ENCODE peak calls at places on chromosome 6, in six cellular contexts. One of them, this sample, is unnamed.

GRCh38 chr6:21309791-21310190 is 283.8 kb upstream of the SOX4 start:
- DNase-seq in astrocyte: peak
- DNase-seq in K562: no peak
- DNase-seq in HFF-Myc: no peak
- DNase-seq in left ventricle myocardium inferior: no peak
- DNase-seq in BJ: no peak
- DNase-seq in this sample: no peak

GRCh38 chr6:139361211-139361610 is 13.2 kb downstream of the CITED2 start:
- DNase-seq in astrocyte: no peak
- DNase-seq in K562: no peak
- DNase-seq in left ventricle myocardium inferior: no peak
- DNase-seq in HFF-Myc: no peak
- DNase-seq in BJ: no peak
- DNase-seq in this sample: no peak

GRCh38 chr6:45445749-45446454 is 68.2 kb upstream of the SUPT3H start:
- DNase-seq in HFF-Myc: peak
- DNase-seq in left ventricle myocardium inferior: peak
- DNase-seq in astrocyte: peak
- DNase-seq in K562: peak
- DNase-seq in BJ: peak
- DNase-seq in this sample: no peak

GRCh38 chr6:16901777-16902176 is 140.5 kb upstream of the ATXN1 start:
- DNase-seq in left ventricle myocardium inferior: peak
- DNase-seq in HFF-Myc: no peak
- DNase-seq in K562: no peak
- DNase-seq in BJ: peak
- DNase-seq in astrocyte: peak
- DNase-seq in this sample: no peak

GRCh38 chr6:56450882-56451739 is 191.6 kb downstream of the DST start:
- DNase-seq in K562: no peak
- DNase-seq in BJ: no peak
- DNase-seq in astrocyte: peak
- DNase-seq in left ventricle myocardium inferior: peak
- DNase-seq in HFF-Myc: no peak
- DNase-seq in this sample: no peak

GRCh38 chr6:110628330-110628729 is 151.9 kb upstream of the SLC22A16 start:
- DNase-seq in astrocyte: peak
- DNase-seq in HFF-Myc: peak
- DNase-seq in K562: no peak
- DNase-seq in BJ: peak
- DNase-seq in left ventricle myocardium inferior: no peak
- DNase-seq in this sample: no peak

GRCh38 chr6:40640591-40641293 is 53.6 kb upstream of the LRFN2 start:
- DNase-seq in K562: no peak
- DNase-seq in astrocyte: no peak
- DNase-seq in HFF-Myc: no peak
- DNase-seq in left ventricle myocardium inferior: no peak
- DNase-seq in BJ: no peak
- DNase-seq in this sample: no peak

GRCh38 chr6:35392773-35393672 is 50.7 kb downstream of the PPARD start:
- DNase-seq in K562: peak
- DNase-seq in left ventricle myocardium inferior: no peak
- DNase-seq in astrocyte: no peak
- DNase-seq in HFF-Myc: no peak
- DNase-seq in BJ: no peak
- DNase-seq in this sample: no peak

GRCh38 chr6:21214738-21215448 is 378.7 kb upstream of the SOX4 start:
- DNase-seq in K562: no peak
- DNase-seq in astrocyte: no peak
- DNase-seq in HFF-Myc: no peak
- DNase-seq in BJ: no peak
- DNase-seq in left ventricle myocardium inferior: no peak
- DNase-seq in this sample: no peak

GRCh38 chr6:34113532-34113931 is 32.4 kb downstream of the GRM4 start:
- DNase-seq in K562: no peak
- DNase-seq in left ventricle myocardium inferior: no peak
- DNase-seq in HFF-Myc: no peak
- DNase-seq in BJ: no peak
- DNase-seq in astrocyte: no peak
- DNase-seq in this sample: no peak

GRCh38 chr6:98847767-98848538 is 13.6 kb downstream of the POU3F2 start:
- DNase-seq in BJ: no peak
- DNase-seq in left ventricle myocardium inferior: no peak
- DNase-seq in K562: no peak
- DNase-seq in HFF-Myc: no peak
- DNase-seq in astrocyte: no peak
- DNase-seq in this sample: no peak

GRCh38 chr6:2659882-2660281 is 90.8 kb downstream of the MYLK4 start:
- DNase-seq in left ventricle myocardium inferior: no peak
- DNase-seq in astrocyte: peak
- DNase-seq in K562: no peak
- DNase-seq in HFF-Myc: no peak
- DNase-seq in BJ: no peak
- DNase-seq in this sample: no peak

GRCh38 chr6:101921829-101922450 is 528.4 kb downstream of the GRIK2 start:
- DNase-seq in K562: no peak
- DNase-seq in BJ: no peak
- DNase-seq in left ventricle myocardium inferior: no peak
- DNase-seq in astrocyte: no peak
- DNase-seq in HFF-Myc: no peak
- DNase-seq in this sample: no peak

GRCh38 chr6:22145823-22146379 is 150.9 kb downstream of the PRL start:
- DNase-seq in HFF-Myc: peak
- DNase-seq in left ventricle myocardium inferior: no peak
- DNase-seq in BJ: peak
- DNase-seq in astrocyte: peak
- DNase-seq in K562: peak
- DNase-seq in this sample: no peak

GRCh38 chr6:144741659-144742058 is 456.5 kb downstream of the UTRN start:
- DNase-seq in astrocyte: no peak
- DNase-seq in K562: no peak
- DNase-seq in HFF-Myc: no peak
- DNase-seq in BJ: no peak
- DNase-seq in left ventricle myocardium inferior: no peak
- DNase-seq in this sample: no peak
- TF ChIP-seq CTCF in astrocyte: no peak
- TF ChIP-seq CTCF in K562: no peak
- TF ChIP-seq CTCF in HFF-Myc: no peak
- TF ChIP-seq CTCF in BJ: no peak
- TF ChIP-seq CTCF in left ventricle myocardium inferior: no peak
- TF ChIP-seq CTCF in this sample: no peak

DNA sequence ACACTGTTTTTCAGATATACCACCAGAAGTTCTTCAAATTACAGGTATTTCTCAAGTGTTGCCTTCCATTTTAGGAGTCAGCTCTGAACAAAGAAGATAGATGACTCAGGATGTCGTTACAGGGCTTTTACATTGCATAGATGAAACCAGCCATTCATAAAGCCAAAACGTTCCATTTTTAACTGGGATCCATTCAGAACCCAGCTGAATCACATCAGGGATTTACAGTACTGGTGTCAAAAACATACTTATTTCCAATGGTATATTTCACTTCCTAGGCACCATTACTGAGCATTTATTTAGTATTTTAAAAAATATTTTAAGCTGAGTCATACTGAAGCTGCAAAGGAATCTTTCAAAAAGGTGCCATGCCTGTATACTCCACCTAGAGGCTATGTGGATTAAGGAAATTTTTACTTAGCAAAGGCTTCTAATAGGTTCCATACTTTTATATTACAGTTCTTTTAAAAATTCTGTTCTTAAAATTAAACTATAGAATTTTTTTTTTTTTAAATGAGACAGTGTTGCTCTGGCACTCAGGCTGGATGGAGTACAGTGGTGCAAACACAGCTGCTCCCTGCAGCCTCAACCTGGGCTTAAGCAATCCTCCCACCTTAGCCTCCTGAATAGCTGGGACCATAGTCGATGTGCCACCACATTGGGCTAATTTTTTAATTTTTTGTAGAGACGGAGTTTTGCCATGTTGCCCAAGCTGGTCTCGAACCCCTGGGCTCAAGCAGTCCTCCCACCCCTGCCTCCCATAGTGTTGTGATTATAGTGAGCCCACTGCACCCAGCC is 2.6 kb downstream of the ASF1A start:
- DNase-seq in astrocyte: peak
- DNase-seq in K562: peak
- DNase-seq in BJ: no peak
- DNase-seq in left ventricle myocardium inferior: no peak
- DNase-seq in HFF-Myc: no peak
- DNase-seq in this sample: no peak
- TF ChIP-seq CTCF in astrocyte: peak
- TF ChIP-seq CTCF in K562: peak
- TF ChIP-seq CTCF in BJ: peak
- TF ChIP-seq CTCF in left ventricle myocardium inferior: peak
- TF ChIP-seq CTCF in HFF-Myc: peak
- TF ChIP-seq CTCF in this sample: peak

GRCh38 chr6:85372188-85372914 is 77.5 kb upstream of the NT5E start:
- DNase-seq in left ventricle myocardium inferior: no peak
- DNase-seq in K562: no peak
- DNase-seq in BJ: no peak
- DNase-seq in astrocyte: no peak
- DNase-seq in HFF-Myc: no peak
- DNase-seq in this sample: no peak
- TF ChIP-seq CTCF in left ventricle myocardium inferior: no peak
- TF ChIP-seq CTCF in K562: no peak
- TF ChIP-seq CTCF in BJ: no peak
- TF ChIP-seq CTCF in astrocyte: no peak
- TF ChIP-seq CTCF in HFF-Myc: no peak
- TF ChIP-seq CTCF in this sample: no peak

DNA sequence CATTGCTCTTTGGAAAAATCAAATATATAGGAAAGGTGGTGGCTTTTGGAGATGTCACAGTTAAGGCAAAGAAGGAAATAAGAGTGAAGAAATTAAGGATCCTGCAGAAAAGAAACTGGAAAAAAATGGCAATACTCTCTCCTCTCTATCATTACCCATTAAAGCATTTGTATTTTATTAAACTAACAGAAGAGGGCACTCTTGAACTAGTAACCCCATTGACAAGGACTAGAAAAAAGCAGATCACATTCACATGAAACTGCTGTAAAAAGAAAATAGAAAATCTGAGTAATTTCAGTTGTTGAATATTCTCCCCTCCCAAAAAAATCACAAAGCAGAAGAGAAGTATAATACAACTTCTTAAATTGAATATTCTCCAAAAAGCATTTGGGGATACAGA is 104.1 kb upstream of the SLC35B3 start:
- DNase-seq in left ventricle myocardium inferior: no peak
- DNase-seq in HFF-Myc: peak
- DNase-seq in K562: peak
- DNase-seq in astrocyte: no peak
- DNase-seq in BJ: no peak
- DNase-seq in this sample: no peak
- TF ChIP-seq CTCF in left ventricle myocardium inferior: peak
- TF ChIP-seq CTCF in HFF-Myc: no peak
- TF ChIP-seq CTCF in K562: no peak
- TF ChIP-seq CTCF in astrocyte: peak
- TF ChIP-seq CTCF in BJ: no peak
- TF ChIP-seq CTCF in this sample: peak

GRCh38 chr6:88361754-88362153 is 195.6 kb upstream of the CNR1 start:
- DNase-seq in left ventricle myocardium inferior: no peak
- DNase-seq in K562: no peak
- DNase-seq in astrocyte: no peak
- DNase-seq in BJ: no peak
- DNase-seq in HFF-Myc: no peak
- DNase-seq in this sample: no peak
- TF ChIP-seq CTCF in left ventricle myocardium inferior: no peak
- TF ChIP-seq CTCF in K562: no peak
- TF ChIP-seq CTCF in astrocyte: no peak
- TF ChIP-seq CTCF in BJ: no peak
- TF ChIP-seq CTCF in HFF-Myc: no peak
- TF ChIP-seq CTCF in this sample: no peak

GRCh38 chr6:44224154-44224977 is 971 bp downstream of the SLC29A1 start:
- DNase-seq in left ventricle myocardium inferior: no peak
- DNase-seq in BJ: no peak
- DNase-seq in astrocyte: no peak
- DNase-seq in HFF-Myc: no peak
- DNase-seq in K562: peak
- DNase-seq in this sample: no peak
- TF ChIP-seq CTCF in left ventricle myocardium inferior: no peak
- TF ChIP-seq CTCF in BJ: no peak
- TF ChIP-seq CTCF in astrocyte: no peak
- TF ChIP-seq CTCF in HFF-Myc: no peak
- TF ChIP-seq CTCF in K562: peak
- TF ChIP-seq CTCF in this sample: peak

GRCh38 chr6:32108727-32109113 is 418 bp downstream of the TNXB start:
- DNase-seq in K562: no peak
- DNase-seq in BJ: no peak
- DNase-seq in astrocyte: no peak
- DNase-seq in HFF-Myc: no peak
- DNase-seq in left ventricle myocardium inferior: no peak
- DNase-seq in this sample: no peak
- TF ChIP-seq CTCF in K562: no peak
- TF ChIP-seq CTCF in BJ: no peak
- TF ChIP-seq CTCF in astrocyte: no peak
- TF ChIP-seq CTCF in HFF-Myc: no peak
- TF ChIP-seq CTCF in left ventricle myocardium inferior: no peak
- TF ChIP-seq CTCF in this sample: no peak

GRCh38 chr6:30411515-30412207 is 66.7 kb downstream of the RPP21 start:
- DNase-seq in left ventricle myocardium inferior: peak
- DNase-seq in BJ: no peak
- DNase-seq in K562: peak
- DNase-seq in HFF-Myc: peak
- DNase-seq in astrocyte: peak
- DNase-seq in this sample: no peak
- TF ChIP-seq CTCF in left ventricle myocardium inferior: peak
- TF ChIP-seq CTCF in BJ: peak
- TF ChIP-seq CTCF in K562: peak
- TF ChIP-seq CTCF in HFF-Myc: peak
- TF ChIP-seq CTCF in astrocyte: peak
- TF ChIP-seq CTCF in this sample: peak

DNA sequence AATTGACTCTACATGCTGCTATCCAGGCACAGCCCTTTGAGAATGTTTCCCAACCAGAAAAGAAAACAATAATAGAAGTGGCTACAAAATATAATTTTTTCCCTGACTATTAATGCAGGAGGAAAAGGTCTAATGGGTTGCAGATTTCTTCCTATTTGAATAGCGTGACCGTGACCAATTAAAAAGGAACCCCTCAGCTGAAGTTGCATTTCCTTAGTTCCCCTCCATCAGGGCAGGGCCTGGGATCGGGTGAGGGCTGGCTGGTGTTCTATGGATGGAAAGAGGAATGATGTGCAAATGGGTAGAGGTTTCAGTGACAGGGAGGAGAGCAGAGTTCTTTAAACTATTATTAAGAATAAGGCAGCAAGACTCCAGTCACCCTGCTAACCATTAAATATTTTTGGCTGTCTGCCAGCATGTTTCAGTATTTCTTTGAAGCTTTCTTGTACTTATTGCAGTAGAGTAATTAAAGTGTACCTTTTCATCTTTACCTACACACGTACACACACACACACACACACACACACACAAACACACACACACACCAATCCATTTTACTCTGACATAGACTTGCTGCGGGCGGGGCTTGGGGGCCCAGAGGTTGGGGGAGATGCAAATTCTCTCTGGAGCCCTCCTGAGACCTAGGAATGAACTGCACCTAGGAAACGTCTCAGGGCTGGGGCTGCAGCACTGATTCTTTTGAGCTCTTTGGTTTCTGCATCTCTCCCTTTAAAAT is 154.8 kb upstream of the SLC35B3 start:
- DNase-seq in astrocyte: no peak
- DNase-seq in K562: peak
- DNase-seq in left ventricle myocardium inferior: no peak
- DNase-seq in BJ: no peak
- DNase-seq in HFF-Myc: no peak
- DNase-seq in this sample: no peak
- TF ChIP-seq CTCF in astrocyte: no peak
- TF ChIP-seq CTCF in K562: no peak
- TF ChIP-seq CTCF in left ventricle myocardium inferior: no peak
- TF ChIP-seq CTCF in BJ: no peak
- TF ChIP-seq CTCF in HFF-Myc: no peak
- TF ChIP-seq CTCF in this sample: no peak

This sample was measured in GM12864.